ENCODE peak calls at places on chromosomes 1 and 21, in ten cellular contexts. G, F, R, K, L, X, T, M, Z and U are unnamed samples.

GRCh38 chr1:65281846-65282245 is 27.5 kb upstream of the DNAJC6 start:
- DNase-seq in G (no peak), F (no peak), R (no peak), K (no peak), L (no peak), X (no peak), T (no peak), M (no peak), Z (no peak), U (no peak)

GRCh38 chr1:7302126-7302525 is 469.0 kb upstream of the VAMP3 start:
- DNase-seq in G (no peak), F (no peak), R (peak), K (no peak), L (no peak), X (no peak), T (no peak), M (no peak), Z (no peak), U (no peak)

GRCh38 chr1:21672478-21673276 is 3.5 kb upstream of the RAP1GAP start:
- DNase-seq in G (no peak), F (no peak), R (peak), K (no peak), L (no peak), X (no peak), T (peak), M (peak), Z (no peak), U (no peak)

GRCh38 chr1:98920441-98921110 is 84.1 kb downstream of the PLPPR5 start:
- DNase-seq in G (peak), F (no peak), R (no peak), K (peak), L (peak), X (no peak), T (no peak), M (peak), Z (no peak), U (no peak)

GRCh38 chr1:109814223-109814622 is 50.5 kb upstream of the EPS8L3 start:
- DNase-seq in G (no peak), F (no peak), R (no peak), K (no peak), L (no peak), X (no peak), T (peak), M (no peak), Z (no peak), U (no peak)

GRCh38 chr1:53656916-53657170 is 82.1 kb downstream of the GLIS1 start:
- DNase-seq in G (no peak), F (no peak), R (no peak), K (no peak), L (no peak), X (no peak), T (no peak), M (no peak), Z (no peak), U (no peak)

GRCh38 chr1:112904071-112904830 is 51.7 kb downstream of the SLC16A1 start:
- DNase-seq in G (peak), F (no peak), R (no peak), K (no peak), L (no peak), X (no peak), T (no peak), M (peak), Z (no peak), U (no peak)

GRCh38 chr21:46393451-46393940 is 65.2 kb upstream of the DIP2A start:
- DNase-seq in G (no peak), F (no peak), R (no peak), K (no peak), L (no peak), X (no peak), T (no peak), M (no peak), Z (no peak), U (no peak)

GRCh38 chr1:16383917-16384316 is 16.9 kb downstream of the SZRD1 start:
- DNase-seq in G (no peak), F (no peak), R (no peak), K (no peak), L (no peak), X (no peak), T (no peak), M (no peak), Z (no peak), U (no peak)